ENCODE peak calls at places on chromosomes 3 and 15, in five cellular contexts. E is upper lobe of right lung, K is heart right ventricle, L is AG04450, V is fibroblast of mammary gland. O is an unnamed sample.

GRCh38 chr3:123371426-123371825 is 77.5 kb downstream of the ADCY5 start:
- DNase-seq in E (peak; percentile 42), K (no peak), L (no peak), V (no peak), O (no peak)

GRCh38 chr3:186454881-186455703 is 89.1 kb downstream of the CRYGS start:
- DNase-seq in K (no peak), V (no peak), E (no peak), L (no peak), O (no peak)

GRCh38 chr15:89139613-89140499 is 51.6 kb downstream of the ABHD2 start:
- DNase-seq in V (peak; percentile 22), L (no peak), K (no peak), E (no peak), O (no peak)

GRCh38 chr3:184372911-184373310 is 5.1 kb downstream of the THPO start:
- DNase-seq in E (no peak), L (no peak), V (no peak), K (no peak), O (no peak)

GRCh38 chr3:129481783-129482332 is 41.8 kb downstream of the IFT122 start:
- DNase-seq in V (peak; percentile 75), L (no peak), K (no peak), E (peak; percentile 80), O (peak; percentile 38)

GRCh38 chr15:67809441-67809840 is 15.9 kb upstream of the SKOR1 start:
- DNase-seq in K (no peak), V (no peak), E (no peak), L (no peak), O (no peak)

GRCh38 chr3:175346573-175347356 is 487.6 kb downstream of the NAALADL2 start:
- DNase-seq in L (peak; percentile 81), V (peak; percentile 95), K (peak; percentile 49), E (peak; percentile 66), O (peak; percentile 93)

GRCh38 chr3:50378024-50378423 is 18.7 kb upstream of the TMEM115 start:
- DNase-seq in E (no peak), K (no peak), V (no peak), L (no peak), O (no peak)

GRCh38 chr15:51853987-51854386 is 24.5 kb downstream of the TMOD3 start:
- DNase-seq in V (no peak), L (no peak), E (no peak), K (no peak), O (no peak)

GRCh38 chr3:46666471-46666845 is 27.0 kb downstream of the ALS2CL start:
- DNase-seq in E (peak; percentile 33), L (no peak), K (peak; percentile 58), V (no peak), O (no peak)

GRCh38 chr15:57611938-57612337 is 20.2 kb downstream of the MYZAP start:
- DNase-seq in V (peak; percentile 30), L (no peak), K (peak; percentile 54), E (no peak), O (peak; percentile 93)
- TF ChIP-seq CTCF in V (peak; percentile 33), L (no peak), K (no peak), E (peak; percentile 33), O (peak; percentile 86)

GRCh38 chr3:105526349-105527111 is 159.8 kb downstream of the ALCAM start:
- DNase-seq in L (no peak), V (peak; percentile 49), K (no peak), E (no peak), O (peak; percentile 66)

GRCh38 chr3:105527538-105527937 is 160.8 kb downstream of the ALCAM start:
- DNase-seq in K (no peak), L (no peak), V (no peak), E (no peak), O (no peak)

GRCh38 chr3:105532251-105532650 is 165.5 kb downstream of the ALCAM start:
- DNase-seq in V (no peak), L (no peak), K (no peak), E (no peak), O (no peak)

GRCh38 chr3:105527949-105528348 is 161.2 kb downstream of the ALCAM start:
- DNase-seq in E (no peak), K (no peak), L (no peak), V (peak; percentile 77), O (peak; percentile 91)

DNA sequence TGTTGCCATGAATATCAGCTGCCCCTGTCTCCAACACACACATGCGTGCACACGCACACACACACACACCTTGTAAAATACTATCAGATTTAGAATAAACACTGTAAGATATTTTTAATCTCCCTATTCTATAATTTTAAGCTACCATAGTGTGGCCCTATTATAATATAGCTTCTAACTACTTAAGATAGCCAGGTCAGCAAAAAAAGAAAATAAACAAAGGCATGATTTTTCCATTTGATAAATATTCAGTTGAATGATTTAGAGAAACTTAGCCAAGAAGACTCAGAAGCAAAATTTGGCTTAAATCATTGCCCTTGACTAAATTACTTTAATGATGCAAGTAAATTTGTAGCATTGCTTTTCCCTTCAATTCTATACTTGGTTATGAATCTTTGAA is 162.2 kb downstream of the ALCAM start:
- DNase-seq in K (no peak), L (no peak), V (no peak), E (no peak), O (no peak)
- H3K4me3 ChIP-seq in K (no peak overlapping the region), L (no peak overlapping the region), V (no peak overlapping the region), E (no peak overlapping the region), O (no peak overlapping the region)

GRCh38 chr3:148631124-148631903 is 66.4 kb upstream of the AGTR1 start:
- DNase-seq in E (no peak), V (peak; percentile 23), L (no peak), K (no peak), O (no peak)
- TF ChIP-seq CTCF in E (no peak), V (peak; percentile 48), L (peak; percentile 41), K (no peak), O (no peak)

GRCh38 chr3:13727890-13728289 is 152.0 kb downstream of the WNT7A start:
- DNase-seq in K (no peak), E (peak; percentile 44), V (no peak), L (no peak), O (no peak)

GRCh38 chr3:13723676-13724207 is 156.1 kb downstream of the WNT7A start:
- DNase-seq in K (no peak), L (no peak), V (no peak), E (peak; percentile 6), O (no peak)

GRCh38 chr3:13728487-13728886 is 151.4 kb downstream of the WNT7A start:
- DNase-seq in L (no peak), K (no peak), V (no peak), E (no peak), O (no peak)
- H3K4me3 ChIP-seq in L (no peak overlapping the region), K (no peak overlapping the region), V (no peak overlapping the region), E (no peak overlapping the region), O (no peak overlapping the region)

GRCh38 chr3:52384009-52384761 is 60.7 kb downstream of the SEMA3G start:
- DNase-seq in K (no peak), E (no peak), L (no peak), V (no peak), O (no peak)
- TF ChIP-seq CTCF in K (no peak), E (no peak), L (no peak), V (no peak), O (no peak)

GRCh38 chr15:78405336-78405924 is 32.6 kb upstream of the IREB2 start:
- DNase-seq in L (no peak), E (no peak), V (no peak), K (no peak), O (no peak)
- H3K4me3 ChIP-seq in L (no peak overlapping the region), E (no peak overlapping the region), V (no peak overlapping the region), K (no peak overlapping the region), O (no peak overlapping the region)

GRCh38 chr15:90934949-90935751 is at the start of gene UNC45A:
- DNase-seq in K (peak; percentile 91), L (peak; percentile 49), V (peak; percentile 78), E (peak; percentile 97), O (peak; percentile 82)
- TF ChIP-seq CTCF in K (no peak), L (no peak), V (no peak), E (no peak), O (no peak)

GRCh38 chr3:111861396-111861795 is 2.3 kb downstream of the PHLDB2 start:
- DNase-seq in V (no peak), E (no peak), K (peak; percentile 15), L (no peak), O (no peak)
- H3K4me3 ChIP-seq in V (peak overlapping the region; percentile 76), E (peak overlapping the region; percentile 75), K (peak overlapping the region; percentile 89), L (peak overlapping the region; percentile 78), O (no peak overlapping the region)